ENCODE peak calls at places on chromosomes 7 and 10, in four cellular contexts. H is HCT116, D is K562, G is transverse colon. J is an unnamed sample.

GRCh38 chr10:44398271-44398670 is 13.4 kb upstream of the CXCL12 start:
- DNase-seq in H (no peak), D (no peak), G (no peak), J (no peak)

GRCh38 chr7:65509368-65510186 is 135.9 kb downstream of the ZNF92 start:
- DNase-seq in D (peak), H (no peak), G (no peak), J (peak)

GRCh38 chr7:137790828-137791227 is 55.9 kb downstream of the DGKI start:
- DNase-seq in D (no peak), H (no peak), G (no peak), J (no peak)

GRCh38 chr7:29369909-29370488 is 175.4 kb downstream of the CHN2 start:
- DNase-seq in G (no peak), D (no peak), H (no peak), J (no peak)

GRCh38 chr10:110498982-110499795 is 1.5 kb downstream of the DUSP5 start:
- DNase-seq in D (peak), G (peak), H (no peak), J (no peak)

GRCh38 chr10:58070964-58071363 is 196.7 kb downstream of the IPMK start:
- DNase-seq in H (no peak), G (no peak), D (no peak), J (no peak)

GRCh38 chr7:17623546-17624185 is 316.6 kb downstream of the SNX13 start:
- DNase-seq in G (no peak), H (no peak), D (no peak), J (no peak)

GRCh38 chr10:12909836-12910185 is 91.7 kb downstream of the CCDC3 start:
- DNase-seq in D (no peak), H (no peak), G (peak), J (peak)

GRCh38 chr10:59465089-59465488 is 102.7 kb upstream of the FAM13C start:
- DNase-seq in G (no peak), D (no peak), H (no peak), J (no peak)

GRCh38 chr7:97012293-97013005 is 7.1 kb downstream of the DLX6 start:
- DNase-seq in H (no peak), G (no peak), D (no peak), J (no peak)

GRCh38 chr7:82823073-82823472 is 339.6 kb downstream of the PCLO start:
- DNase-seq in H (no peak), G (no peak), D (no peak), J (no peak)

GRCh38 chr10:45155784-45156183 is 155.1 kb downstream of the ZNF22 start:
- DNase-seq in G (no peak), D (peak), H (no peak), J (no peak)

GRCh38 chr7:87219545-87220025 is at the start of gene TMEM243:
- DNase-seq in G (peak), H (no peak), D (peak), J (peak)

GRCh38 chr10:106107711-106108110 is 1056.8 kb downstream of the SORCS1 start:
- DNase-seq in D (no peak), G (no peak), H (no peak), J (no peak)

GRCh38 chr10:80474920-80475319 is 20.8 kb downstream of the TSPAN14 start:
- DNase-seq in H (no peak), G (no peak), D (no peak), J (no peak)

GRCh38 chr10:6995339-6995738 is 415.3 kb upstream of the PRKCQ start:
- DNase-seq in G (no peak), D (no peak), H (no peak), J (no peak)

GRCh38 chr10:2137549-2138174 is 400.3 kb upstream of the ADARB2 start:
- DNase-seq in D (peak), H (no peak), G (no peak), J (no peak)

GRCh38 chr7:55164527-55164926 is 145.7 kb downstream of the EGFR start:
- DNase-seq in D (no peak), H (no peak), G (no peak), J (no peak)

GRCh38 chr7:158572000-158572828 is 15.4 kb downstream of the PTPRN2 start:
- DNase-seq in G (no peak), D (peak), H (no peak), J (no peak)

GRCh38 chr7:108007762-108008161 is 4.8 kb upstream of the LAMB1 start:
- DNase-seq in H (no peak), G (no peak), D (no peak), J (no peak)
- TF ChIP-seq POLR2AphosphoS5 in H (no peak), G (no peak), D (no peak), J (no peak)

DNA sequence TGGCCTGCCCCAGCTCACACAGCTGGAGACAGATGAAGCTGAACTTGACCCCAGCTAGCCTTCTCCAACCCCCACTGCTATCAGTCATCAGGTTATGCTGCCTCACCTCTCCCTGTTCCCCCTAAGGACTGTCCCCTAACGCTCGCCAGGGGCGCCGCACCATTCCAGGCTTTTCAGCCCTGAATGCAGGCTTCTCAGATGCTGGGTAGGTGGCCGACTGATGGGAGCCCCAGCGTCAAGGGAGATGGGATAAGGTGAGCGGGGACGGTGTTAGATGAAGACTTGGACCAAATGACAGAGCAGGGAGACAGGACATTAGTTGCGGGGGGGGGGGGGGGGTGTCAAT is 15.8 kb upstream of the OPALIN start:
- DNase-seq in G (no peak), H (no peak), D (peak), J (no peak)
- TF ChIP-seq POLR2AphosphoS5 in G (no peak), H (no peak), D (no peak), J (no peak)

DNA sequence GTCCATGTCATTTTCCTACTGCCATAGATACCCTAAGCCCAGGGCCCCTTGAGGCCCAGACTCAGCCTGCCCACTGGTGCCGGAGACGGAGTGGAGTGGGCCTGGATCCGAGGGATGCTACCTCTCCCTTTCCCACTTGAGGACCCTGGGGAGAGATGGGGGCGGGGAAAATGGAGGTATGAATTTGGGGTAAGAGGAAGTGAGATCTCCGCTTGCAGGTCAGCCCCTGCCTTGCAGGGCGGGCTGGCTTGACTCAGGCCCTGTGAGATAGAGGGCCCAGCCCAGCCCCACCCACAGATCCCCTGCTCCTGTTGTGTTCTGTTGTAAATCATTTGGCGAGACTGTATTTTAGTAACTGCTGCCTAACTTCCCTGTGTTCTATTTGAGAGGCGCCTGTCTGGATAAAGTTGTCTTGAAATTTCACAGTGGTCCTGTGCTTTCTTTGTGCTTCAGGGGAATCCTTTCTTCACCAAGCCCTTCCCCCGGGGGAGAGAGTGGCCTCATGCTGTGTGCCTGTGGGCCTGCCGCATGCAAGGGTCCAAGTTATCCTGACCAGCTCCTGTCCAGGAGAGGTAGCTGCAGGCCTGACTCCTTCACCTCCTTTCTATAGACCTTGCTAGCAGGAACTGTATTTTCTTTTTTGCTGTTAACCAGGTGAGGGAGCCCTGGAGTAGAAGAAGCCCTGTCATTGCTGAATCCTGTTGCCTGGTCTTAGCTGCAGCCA is 13.3 kb downstream of the YKT6 start:
- DNase-seq in G (no peak), H (peak), D (peak), J (peak)
- TF ChIP-seq POLR2AphosphoS5 in G (no peak), H (no peak), D (no peak), J (no peak)

GRCh38 chr7:100890640-100891521 is 1.4 kb upstream of the UFSP1 start:
- DNase-seq in D (peak), G (no peak), H (no peak), J (peak)
- TF ChIP-seq POLR2AphosphoS5 in D (no peak), G (no peak), H (no peak), J (no peak)

GRCh38 chr10:33335800-33336605 is 1.5 kb upstream of the NRP1 start:
- DNase-seq in D (no peak), H (no peak), G (peak), J (peak)
- TF ChIP-seq POLR2AphosphoS5 in D (no peak), H (no peak), G (peak), J (peak)

GRCh38 chr10:74596713-74597112 is 229.7 kb upstream of the KAT6B start:
- DNase-seq in D (no peak), G (no peak), H (no peak), J (no peak)

GRCh38 chr10:74598891-74599566 is 227.4 kb upstream of the KAT6B start:
- DNase-seq in D (no peak), G (no peak), H (no peak), J (no peak)

GRCh38 chr10:74589226-74589673 is 237.2 kb upstream of the KAT6B start:
- DNase-seq in D (peak), G (peak), H (no peak), J (peak)

GRCh38 chr10:74593470-74593869 is 232.9 kb upstream of the KAT6B start:
- DNase-seq in D (no peak), G (no peak), H (no peak), J (peak)
- TF ChIP-seq POLR2AphosphoS5 in D (no peak), G (peak), H (no peak), J (peak)

GRCh38 chr10:74730246-74730645 is 96.2 kb upstream of the KAT6B start:
- DNase-seq in G (no peak), H (no peak), D (no peak), J (no peak)
- TF ChIP-seq POLR2AphosphoS5 in G (no peak), H (no peak), D (no peak), J (no peak)

DNA sequence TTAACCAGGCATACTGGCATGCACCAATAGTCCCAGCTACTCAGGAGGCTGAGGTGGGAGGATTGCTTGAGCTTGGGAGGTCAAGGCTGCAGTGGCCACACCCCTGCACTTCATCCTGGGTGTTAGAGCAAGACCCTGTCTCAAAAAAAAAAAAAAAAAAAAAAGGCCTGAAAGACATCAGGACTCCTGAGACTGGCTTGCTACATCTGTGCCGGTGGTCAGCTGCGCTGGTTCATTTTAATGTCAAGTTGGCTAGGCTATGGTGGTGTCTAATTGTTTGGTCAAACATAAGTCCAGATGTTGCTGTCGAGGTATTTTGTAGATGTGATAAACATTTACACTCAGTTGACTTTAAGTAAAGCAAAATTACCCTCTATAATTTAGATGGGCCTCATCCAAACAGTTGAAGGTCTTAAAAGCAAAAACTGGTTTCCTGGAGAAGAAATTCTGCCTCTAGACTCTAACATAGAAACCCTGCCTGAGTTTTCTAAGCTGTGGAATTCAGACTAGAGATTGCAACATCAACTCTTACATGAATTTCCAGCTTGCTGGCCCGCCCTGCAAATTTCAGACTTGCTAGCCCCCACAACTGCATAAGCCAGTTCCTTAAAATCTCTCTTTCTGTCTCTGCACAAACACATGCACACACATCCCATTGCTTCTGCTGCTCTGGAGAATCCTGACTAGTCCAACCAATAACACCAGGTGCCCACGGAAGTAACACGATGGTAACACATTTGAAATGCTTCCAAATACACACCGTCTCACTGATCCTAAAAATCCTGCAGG is 18.2 kb downstream of the MYOF start:
- DNase-seq in D (no peak), G (peak), H (no peak), J (peak)
- TF ChIP-seq POLR2AphosphoS5 in D (no peak), G (peak), H (no peak), J (peak)

GRCh38 chr10:121459765-121460453 is 138.3 kb downstream of the FGFR2 start:
- DNase-seq in D (no peak), H (no peak), G (no peak), J (peak)
- TF ChIP-seq POLR2AphosphoS5 in D (no peak), H (no peak), G (no peak), J (no peak)

GRCh38 chr7:102472126-102473041 is 6.3 kb downstream of the POLR2J start:
- DNase-seq in H (no peak), G (no peak), D (peak), J (peak)
- TF ChIP-seq POLR2AphosphoS5 in H (peak), G (no peak), D (peak), J (no peak)

J was measured in sigmoid colon.